ENCODE peak calls at places on chromosomes 3 and 15, in eight cellular contexts. Z is H9; Q is CD8-positive, alpha-beta memory T cell; J is heart left ventricle; A is A673; I is fibroblast of lung; D is body of pancreas; G is stomach. V is an unnamed sample.

GRCh38 chr15:57920916-57921315 is 144.6 kb downstream of the ALDH1A2 start:
- DNase-seq in D (no peak), Z (no peak), A (no peak), I (peak; percentile 4), Q (no peak), J (no peak), G (no peak), V (no peak)

GRCh38 chr15:68333775-68334470 is 56.4 kb downstream of the FEM1B start:
- DNase-seq in A (peak; percentile 37), G (no peak), Z (no peak), Q (no peak), D (no peak), I (peak; percentile 32), J (no peak), V (peak; percentile 71)

GRCh38 chr3:133931084-133931483 is 35.4 kb upstream of the RAB6B start:
- DNase-seq in Q (no peak), G (no peak), A (no peak), I (no peak), Z (peak; percentile 8), J (no peak), D (no peak), V (no peak)

GRCh38 chr3:126987596-126987995 is 4.7 kb downstream of the PLXNA1 start:
- DNase-seq in Z (no peak), A (no peak), J (no peak), G (no peak), Q (no peak), I (no peak), D (no peak), V (no peak)

GRCh38 chr3:188319569-188319968 is 165.6 kb downstream of the LPP start:
- DNase-seq in D (no peak), J (no peak), Z (no peak), A (no peak), Q (no peak), G (no peak), I (peak; percentile 46), V (no peak)

GRCh38 chr15:63372753-63373152 is 8.9 kb downstream of the CA12 start:
- DNase-seq in G (no peak), D (no peak), A (peak; percentile 14), I (peak; percentile 50), Z (no peak), J (no peak), Q (no peak), V (no peak)

GRCh38 chr15:85580914-85581313 is 200.5 kb downstream of the AKAP13 start:
- DNase-seq in J (peak; percentile 30), A (no peak), G (peak; percentile 83), I (no peak), D (peak; percentile 65), Q (peak; percentile 53), Z (no peak), V (no peak)

GRCh38 chr15:80695099-80695910 is at the start of gene ABHD17C:
- DNase-seq in A (peak; percentile 61), G (peak; percentile 76), D (peak; percentile 64), Z (peak; percentile 58), I (peak; percentile 45), Q (peak; percentile 39), J (peak; percentile 60), V (peak; percentile 76)

GRCh38 chr3:124786491-124787241 is 56.4 kb downstream of the UMPS start:
- DNase-seq in D (no peak), I (peak; percentile 68), A (peak; percentile 57), J (no peak), Z (no peak), Q (no peak), G (no peak), V (no peak)

GRCh38 chr15:66780172-66780972 is 78.3 kb downstream of the SMAD6 start:
- DNase-seq in G (no peak), I (peak; percentile 77), Z (no peak), J (no peak), A (peak; percentile 55), Q (no peak), D (peak; percentile 61), V (no peak)

GRCh38 chr15:44034334-44034733 is 160.7 kb downstream of the FRMD5 start:
- DNase-seq in A (no peak), D (no peak), Q (no peak), G (no peak), I (no peak), Z (no peak), J (no peak), V (no peak)

GRCh38 chr3:141544697-141545096 is 57.9 kb downstream of the RASA2 start:
- DNase-seq in Q (peak; percentile 44), Z (no peak), D (no peak), A (no peak), G (no peak), J (no peak), I (no peak), V (no peak)

GRCh38 chr15:66403323-66403722 is 16.6 kb downstream of the MAP2K1 start:
- DNase-seq in D (no peak), G (no peak), A (no peak), Q (no peak), I (no peak), Z (no peak), J (no peak), V (no peak)

DNA sequence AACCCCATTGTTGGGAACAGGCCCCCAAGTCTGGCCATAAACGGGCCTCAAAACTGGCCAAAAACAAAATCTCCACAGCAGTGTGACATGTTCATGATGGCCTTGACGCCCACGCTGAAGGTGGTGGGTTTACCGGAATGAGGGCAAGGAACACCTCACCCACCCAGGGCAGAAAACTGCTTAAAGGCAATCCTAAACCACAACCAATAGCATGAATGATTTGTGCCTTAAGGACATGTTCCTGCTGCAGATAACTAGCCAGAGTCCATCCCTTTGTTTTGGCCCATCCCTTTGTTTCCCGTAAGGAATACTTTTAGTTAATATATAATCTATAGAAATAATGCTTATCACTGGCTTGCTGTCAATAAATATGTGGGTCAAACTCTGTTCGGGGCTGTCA is 47.7 kb downstream of the KLHDC8B start:
- DNase-seq in A (no peak), I (no peak), J (no peak), G (no peak), Z (no peak), Q (no peak), D (no peak), V (no peak)
- H3K9me3 ChIP-seq in A (no peaks in the 10 kb centered on the region), I (no peaks in the 10 kb centered on the region), J (no peaks in the 10 kb centered on the region), G (no peaks in the 10 kb centered on the region), Z (peaks cover 2% of the 10 kb centered on the region), Q (no peaks in the 10 kb centered on the region), D (no peaks in the 10 kb centered on the region), V (no peaks in the 10 kb centered on the region)

GRCh38 chr15:89178307-89178977 is 42.9 kb downstream of the RLBP1 start:
- DNase-seq in I (no peak), J (no peak), Z (no peak), G (no peak), A (no peak), D (no peak), Q (no peak), V (no peak)
- H3K27ac ChIP-seq in I (no peak overlapping the region), J (peak overlapping the region; percentile 33), Z (no peak overlapping the region), G (no peak overlapping the region), A (no peak overlapping the region), D (no peak overlapping the region), Q (no peak overlapping the region), V (no peak overlapping the region)

GRCh38 chr3:194311000-194311399 is 40.1 kb downstream of the CPN2 start:
- DNase-seq in Z (no peak), J (no peak), I (no peak), Q (no peak), D (no peak), G (no peak), A (no peak), V (no peak)

GRCh38 chr3:194310516-194310915 is 40.6 kb downstream of the CPN2 start:
- DNase-seq in J (no peak), G (no peak), I (no peak), A (no peak), D (no peak), Z (no peak), Q (no peak), V (no peak)

GRCh38 chr3:194313642-194314430 is 37.3 kb downstream of the CPN2 start:
- DNase-seq in Q (no peak), Z (no peak), J (no peak), A (peak; percentile 65), D (peak; percentile 44), G (no peak), I (peak; percentile 41), V (peak; percentile 83)

GRCh38 chr3:194312743-194313281 is 38.3 kb downstream of the CPN2 start:
- DNase-seq in G (no peak), A (peak; percentile 55), Z (no peak), J (no peak), Q (no peak), D (peak; percentile 42), I (peak; percentile 53), V (peak; percentile 82)

DNA sequence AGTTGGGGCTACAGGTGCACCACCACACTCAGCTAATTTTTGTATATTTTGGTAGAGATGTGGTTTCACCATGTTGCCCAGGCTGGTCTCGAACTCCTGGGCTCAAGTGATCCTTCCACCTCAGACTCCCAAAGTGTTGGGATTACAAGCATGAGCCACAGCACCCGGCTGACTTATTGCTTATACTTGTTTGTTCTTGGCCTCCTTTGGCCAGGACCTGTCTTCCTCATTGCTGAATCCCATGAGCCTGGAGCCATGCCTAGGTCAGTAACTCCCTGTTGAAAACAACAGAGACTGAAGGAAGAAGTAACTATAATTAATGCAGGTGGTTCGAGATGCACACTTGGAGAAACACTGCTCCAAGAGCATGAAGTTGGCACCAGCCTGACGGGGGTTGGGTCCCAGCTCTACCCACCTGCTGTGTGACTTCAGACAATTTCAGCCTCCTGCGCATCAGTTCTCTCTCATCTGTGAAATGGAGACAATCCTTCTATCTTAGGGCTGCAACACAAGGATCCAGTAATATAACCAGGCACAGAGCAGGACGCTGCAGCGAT is 38.9 kb downstream of the CPN2 start:
- DNase-seq in D (no peak), G (no peak), Q (no peak), Z (no peak), A (no peak), I (no peak), J (no peak), V (no peak)
- H3K4me1 ChIP-seq in D (peaks cover 36% of the 10 kb centered on the region), G (peaks cover 49% of the 10 kb centered on the region), Q (peaks cover 21% of the 10 kb centered on the region), Z (no peaks in the 10 kb centered on the region), A (peaks cover 59% of the 10 kb centered on the region), I (peaks cover 6% of the 10 kb centered on the region), J (peaks cover 19% of the 10 kb centered on the region), V (peaks cover 7% of the 10 kb centered on the region)

GRCh38 chr3:172174396-172175253 is 135.2 kb downstream of the FNDC3B start:
- DNase-seq in D (no peak), Z (no peak), A (no peak), Q (no peak), I (peak; percentile 49), G (no peak), J (no peak), V (no peak)

GRCh38 chr3:172177803-172178316 is 138.5 kb downstream of the FNDC3B start:
- DNase-seq in J (no peak), D (no peak), I (no peak), A (no peak), Z (no peak), Q (no peak), G (no peak), V (no peak)

GRCh38 chr3:172175254-172175599 is 135.8 kb downstream of the FNDC3B start:
- DNase-seq in J (no peak), Z (no peak), D (no peak), A (no peak), Q (no peak), G (no peak), I (no peak), V (no peak)

GRCh38 chr3:172177046-172177445 is 137.7 kb downstream of the FNDC3B start:
- DNase-seq in A (peak; percentile 72), I (peak; percentile 69), Z (no peak), D (no peak), G (no peak), Q (no peak), J (peak; percentile 25), V (no peak)

DNA sequence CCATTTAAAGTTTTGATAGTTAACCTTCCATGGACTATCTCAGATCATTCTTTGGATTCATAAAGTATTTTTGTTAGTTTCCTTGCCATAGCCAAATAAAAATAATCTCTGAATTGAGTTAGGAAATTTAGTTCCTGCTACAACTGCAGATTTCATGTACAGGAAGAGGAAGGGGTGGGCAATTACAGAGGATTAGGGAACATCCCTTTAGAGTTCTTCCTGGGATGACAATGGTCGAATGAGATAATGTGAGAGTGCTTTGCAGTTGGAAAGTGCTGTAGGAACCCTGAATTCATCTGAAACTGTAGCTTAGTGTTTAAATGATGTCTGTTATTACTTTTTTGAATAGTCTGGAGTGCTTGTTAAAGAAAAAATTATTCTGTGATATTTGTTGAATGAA is 137.0 kb downstream of the FNDC3B start:
- DNase-seq in Q (no peak), J (no peak), D (no peak), G (no peak), Z (no peak), I (no peak), A (peak; percentile 91), V (no peak)
- H3K9me3 ChIP-seq in Q (no peaks in the 10 kb centered on the region), J (no peaks in the 10 kb centered on the region), D (no peaks in the 10 kb centered on the region), G (no peaks in the 10 kb centered on the region), Z (no peaks in the 10 kb centered on the region), I (no peaks in the 10 kb centered on the region), A (no peaks in the 10 kb centered on the region), V (no peaks in the 10 kb centered on the region)

V was measured in psoas muscle.